ENCODE peak calls at places on chromosomes 1 and 21, in five cellular contexts. T is T-cell, U is body of pancreas, E is bronchial epithelial cell, B is cardiac fibroblast. P is an unnamed sample.

GRCh38 chr21:44598031-44598430 is 2.4 kb upstream of the KRTAP10-7 start:
- DNase-seq in B (no peak), T (no peak), E (no peak), U (no peak), P (no peak)

GRCh38 chr1:64231153-64231552 is 27.7 kb downstream of the UBE2U start:
- DNase-seq in B (no peak), U (no peak), T (no peak), E (peak), P (no peak)

GRCh38 chr21:43355925-43356289 is 71.0 kb downstream of the SIK1 start:
- DNase-seq in E (no peak), B (no peak), U (no peak), T (no peak), P (no peak)

GRCh38 chr21:44653656-44654575 is 543 bp downstream of the KRTAP12-4 start:
- DNase-seq in U (no peak), E (no peak), T (peak), B (no peak), P (no peak)

GRCh38 chr1:3419415-3420204 is 34.9 kb upstream of the ARHGEF16 start:
- DNase-seq in T (no peak), E (peak), U (no peak), B (peak), P (no peak)

GRCh38 chr21:28193189-28193588 is 799.5 kb downstream of the LTN1 start:
- DNase-seq in E (peak), U (no peak), T (no peak), B (no peak), P (no peak)

GRCh38 chr1:183837062-183837461 is 32.1 kb downstream of the RGL1 start:
- DNase-seq in T (no peak), B (no peak), E (no peak), U (no peak), P (no peak)

GRCh38 chr1:25135903-25136302 is 96.4 kb downstream of the SYF2 start:
- DNase-seq in U (no peak), T (no peak), B (no peak), E (no peak), P (no peak)

GRCh38 chr1:172654535-172654934 is 4.4 kb upstream of the FASLG start:
- DNase-seq in U (no peak), E (peak), T (no peak), B (peak), P (peak)

GRCh38 chr1:232038704-232039103 is 412.1 kb downstream of the DISC1 start:
- DNase-seq in E (no peak), T (no peak), U (no peak), B (peak), P (no peak)

P was measured in foreskin keratinocyte.